ENCODE peak calls at places on chromosome 12, in six cellular contexts. A, R, K, S, C and P are unnamed samples.

GRCh38 chr12:40393031-40393430 is 168.2 kb downstream of the LRRK2 start:
- DNase-seq in A (no peak), R (no peak), K (no peak), S (no peak), C (no peak), P (no peak)

GRCh38 chr12:63906876-63907275 is 62.4 kb downstream of the SRGAP1 start:
- DNase-seq in A (no peak), R (no peak), K (no peak), S (no peak), C (no peak), P (no peak)

GRCh38 chr12:68495666-68496065 is 115.0 kb upstream of the RAP1B start:
- DNase-seq in A (no peak), R (no peak), K (no peak), S (no peak), C (no peak), P (no peak)

GRCh38 chr12:65510584-65511050 is 232.1 kb downstream of the MSRB3 start:
- DNase-seq in A (peak), R (no peak), K (no peak), S (no peak), C (no peak), P (peak)

GRCh38 chr12:104212516-104212915 is 3.1 kb upstream of the TXNRD1 start:
- DNase-seq in A (no peak), R (no peak), K (no peak), S (no peak), C (no peak), P (no peak)

GRCh38 chr12:48572326-48572725 is 2.5 kb upstream of the LALBA start:
- DNase-seq in A (no peak), R (no peak), K (no peak), S (no peak), C (no peak), P (no peak)

GRCh38 chr12:99212275-99212674 is 435.3 kb upstream of the GARIN6 start:
- DNase-seq in A (no peak), R (no peak), K (no peak), S (no peak), C (no peak), P (no peak)

GRCh38 chr12:50840809-50841487 is 1.8 kb upstream of the TMPRSS12 start:
- DNase-seq in A (no peak), R (no peak), K (no peak), S (no peak), C (no peak), P (no peak)

GRCh38 chr12:30257614-30258013 is 438.1 kb downstream of the IPO8 start:
- DNase-seq in A (no peak), R (no peak), K (no peak), S (no peak), C (no peak), P (no peak)

GRCh38 chr12:80183939-80184338 is 84.6 kb downstream of the OTOGL start:
- DNase-seq in A (no peak), R (no peak), K (no peak), S (no peak), C (no peak), P (no peak)

GRCh38 chr12:132376464-132376830 is 47.1 kb upstream of the GALNT9 start:
- DNase-seq in A (no peak), R (no peak), K (no peak), S (no peak), C (no peak), P (no peak)

GRCh38 chr12:132377147-132377546 is 47.8 kb upstream of the GALNT9 start:
- DNase-seq in A (no peak), R (no peak), K (no peak), S (no peak), C (no peak), P (no peak)

GRCh38 chr12:132374821-132375445 is 45.5 kb upstream of the GALNT9 start:
- DNase-seq in A (no peak), R (no peak), K (no peak), S (no peak), C (no peak), P (no peak)

GRCh38 chr12:132375747-132376463 is 46.5 kb upstream of the GALNT9 start:
- DNase-seq in A (no peak), R (no peak), K (no peak), S (no peak), C (no peak), P (no peak)

GRCh38 chr12:132373967-132374820 is 44.8 kb upstream of the GALNT9 start:
- DNase-seq in A (no peak), R (no peak), K (no peak), S (no peak), C (no peak), P (no peak)
- TF ChIP-seq CTCF in A (no peak), R (no peak), K (no peak), S (no peak), C (no peak), P (no peak)

GRCh38 chr12:32305163-32305562 is 94.2 kb upstream of the FGD4 start:
- DNase-seq in A (peak), R (no peak), K (no peak), S (no peak), C (no peak), P (no peak)
- TF ChIP-seq CTCF in A (peak), R (no peak), K (peak), S (peak), C (peak), P (no peak)

DNA sequence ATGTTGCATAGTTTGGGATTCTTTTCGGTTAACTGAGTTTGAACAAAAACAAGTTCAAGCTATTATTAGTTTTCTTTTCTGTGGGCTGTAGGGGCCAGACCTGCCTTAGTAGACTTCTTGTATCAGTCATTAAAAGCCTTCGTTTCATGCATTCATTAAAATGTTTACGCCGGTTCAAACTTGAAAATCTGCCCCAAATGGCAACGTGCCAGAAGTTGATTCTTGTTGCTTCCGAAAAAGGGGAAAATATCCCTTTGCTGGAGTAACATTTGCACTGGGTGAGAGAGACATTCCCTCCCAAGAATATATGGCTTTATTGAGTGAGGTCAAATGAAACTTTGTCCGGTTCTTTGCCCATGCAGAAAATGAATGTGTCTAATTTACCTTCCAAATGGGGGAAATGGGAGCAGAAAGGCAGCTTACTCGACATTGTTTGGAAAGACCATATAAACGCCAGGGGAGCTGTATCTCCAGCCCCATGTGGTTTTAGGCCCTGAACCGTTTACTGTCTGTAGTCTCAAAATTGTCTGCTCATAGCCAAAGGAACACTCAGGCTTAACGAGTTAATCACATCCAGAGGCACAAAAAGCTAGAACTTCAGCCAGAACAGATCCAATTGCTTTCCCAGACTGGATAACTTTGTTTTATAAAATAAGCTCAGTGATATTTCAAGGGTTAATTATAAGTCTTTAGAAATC is 3.0 kb upstream of the EMP1 start:
- DNase-seq in A (no peak), R (no peak), K (no peak), S (no peak), C (no peak), P (no peak)
- TF ChIP-seq CTCF in A (no peak), R (no peak), K (no peak), S (no peak), C (no peak), P (no peak)

GRCh38 chr12:59149995-59150642 is 229.8 kb upstream of the LRIG3 start:
- DNase-seq in A (peak), R (no peak), K (no peak), S (no peak), C (peak), P (no peak)

GRCh38 chr12:59151243-59151642 is 230.9 kb upstream of the LRIG3 start:
- DNase-seq in A (no peak), R (no peak), K (no peak), S (no peak), C (no peak), P (no peak)

GRCh38 chr12:59158681-59159080 is 238.4 kb upstream of the LRIG3 start:
- DNase-seq in A (no peak), R (no peak), K (no peak), S (no peak), C (no peak), P (no peak)

GRCh38 chr12:59158066-59158465 is 237.8 kb upstream of the LRIG3 start:
- DNase-seq in A (no peak), R (no peak), K (no peak), S (no peak), C (no peak), P (no peak)

DNA sequence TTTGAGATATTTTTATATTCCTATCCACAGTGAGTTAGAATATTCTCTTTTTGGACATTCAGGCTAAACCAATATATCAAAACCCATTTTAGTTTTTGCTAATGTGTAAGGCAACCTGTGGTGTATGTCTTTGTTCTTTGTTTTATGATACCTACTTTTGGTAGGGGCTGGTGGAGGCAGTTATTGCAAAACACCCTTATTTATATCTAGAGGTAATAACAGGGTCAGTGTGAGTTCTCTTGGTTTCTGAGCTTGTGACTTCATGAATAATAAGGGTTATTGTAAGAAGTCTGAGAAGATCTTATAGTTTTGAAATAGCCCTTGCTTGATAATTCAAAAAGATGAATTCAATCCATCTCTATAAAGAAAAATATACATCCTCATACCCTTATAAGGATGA is 235.1 kb upstream of the LRIG3 start:
- DNase-seq in A (no peak), R (no peak), K (no peak), S (no peak), C (no peak), P (no peak)
- TF ChIP-seq CTCF in A (no peak), R (no peak), K (no peak), S (no peak), C (no peak), P (no peak)

GRCh38 chr12:116959845-116960514 is 49.2 kb downstream of the FBXW8 start:
- DNase-seq in A (no peak), R (no peak), K (no peak), S (no peak), C (peak), P (no peak)

GRCh38 chr12:116959198-116959460 is 48.4 kb downstream of the FBXW8 start:
- DNase-seq in A (no peak), R (no peak), K (no peak), S (no peak), C (no peak), P (no peak)

GRCh38 chr12:116958402-116959197 is 47.9 kb downstream of the FBXW8 start:
- DNase-seq in A (no peak), R (no peak), K (no peak), S (no peak), C (no peak), P (no peak)

GRCh38 chr12:116954700-116955381 is 44.1 kb downstream of the FBXW8 start:
- DNase-seq in A (no peak), R (no peak), K (no peak), S (no peak), C (no peak), P (no peak)

DNA sequence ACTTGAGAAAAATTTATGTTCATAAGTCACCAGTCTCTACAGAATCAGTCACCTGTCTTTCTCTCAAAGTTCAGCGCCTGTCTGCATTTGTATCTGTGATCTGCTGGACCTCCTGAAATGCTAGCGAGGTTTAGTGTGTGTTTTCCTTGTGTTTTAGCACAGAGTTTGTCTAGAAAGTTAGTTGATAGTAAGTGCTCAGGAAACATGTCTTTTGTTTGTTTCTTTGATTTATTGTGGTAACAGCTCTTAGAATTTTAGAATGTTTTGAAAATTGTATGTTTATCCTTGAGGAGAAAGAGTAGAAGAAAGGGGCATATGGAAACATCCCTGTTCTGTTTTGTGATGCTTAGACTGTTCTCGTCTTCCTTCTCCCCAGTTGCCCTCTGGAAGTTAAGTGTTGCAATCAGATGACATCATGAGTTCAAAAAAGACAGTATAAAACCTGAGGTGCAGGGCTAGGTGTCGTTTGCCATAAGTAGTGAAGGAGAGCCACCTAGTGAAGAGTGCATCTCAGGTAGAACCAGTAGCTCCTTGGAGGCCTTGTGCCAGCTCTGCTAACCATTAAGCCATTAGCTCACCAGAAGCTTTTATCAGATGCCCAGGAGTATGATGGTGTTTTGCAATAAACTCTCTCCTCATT is 44.8 kb downstream of the FBXW8 start:
- DNase-seq in A (peak), R (no peak), K (no peak), S (no peak), C (no peak), P (no peak)
- TF ChIP-seq CTCF in A (no peak), R (no peak), K (no peak), S (no peak), C (peak), P (no peak)

DNA sequence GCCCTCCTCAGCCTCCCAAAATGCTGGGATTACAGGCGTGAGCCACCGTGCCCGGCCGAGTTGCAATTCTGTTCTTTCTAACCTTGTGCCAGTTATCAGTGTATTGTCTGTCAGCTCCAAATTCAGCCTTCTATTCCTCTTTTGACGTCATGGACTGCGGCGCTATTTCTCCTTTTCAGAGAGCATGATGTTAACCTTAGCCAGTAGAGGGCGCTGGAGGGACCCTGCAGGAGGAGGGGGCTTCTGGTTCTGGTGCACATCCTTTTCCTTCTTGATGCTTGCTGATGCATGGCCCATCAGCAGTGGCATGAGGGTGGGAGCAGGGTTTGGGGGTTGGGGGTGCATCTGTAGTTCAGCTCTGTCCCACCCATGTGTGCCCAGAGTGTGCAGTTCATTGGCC is 179.3 kb upstream of the RMST start:
- DNase-seq in A (no peak), R (no peak), K (no peak), S (no peak), C (no peak), P (no peak)
- TF ChIP-seq CTCF in A (peak), R (no peak), K (no peak), S (no peak), C (peak), P (no peak)

GRCh38 chr12:101173197-101173749 is 36.8 kb downstream of the SLC5A8 start:
- DNase-seq in A (no peak), R (no peak), K (no peak), S (no peak), C (no peak), P (no peak)

GRCh38 chr12:101174576-101174975 is 35.5 kb downstream of the SLC5A8 start:
- DNase-seq in A (no peak), R (no peak), K (no peak), S (no peak), C (no peak), P (no peak)

GRCh38 chr12:101168000-101168399 is 42.0 kb downstream of the SLC5A8 start:
- DNase-seq in A (no peak), R (no peak), K (no peak), S (no peak), C (no peak), P (no peak)

GRCh38 chr12:101166866-101167265 is 43.2 kb downstream of the SLC5A8 start:
- DNase-seq in A (no peak), R (no peak), K (no peak), S (no peak), C (no peak), P (no peak)

DNA sequence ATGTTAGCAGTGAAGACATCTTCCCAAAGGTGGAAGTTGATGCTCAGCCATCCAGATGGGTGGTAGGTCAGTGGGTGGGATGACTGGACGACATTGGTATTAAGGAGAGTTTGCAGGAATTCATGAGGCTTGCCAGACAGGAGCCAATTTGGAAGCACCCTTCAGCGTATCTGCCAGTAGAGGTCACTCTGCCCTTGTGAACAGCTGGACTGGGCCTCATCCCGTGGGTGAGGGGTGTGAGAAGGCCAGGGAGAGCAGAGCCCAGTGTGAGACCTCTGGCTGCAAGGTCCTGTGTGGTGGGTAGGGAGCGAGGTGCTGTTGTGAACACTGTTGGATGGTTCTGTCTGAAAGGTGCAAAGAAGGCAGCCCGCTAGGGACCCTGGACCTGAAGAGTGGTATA is 37.7 kb downstream of the SLC5A8 start:
- DNase-seq in A (no peak), R (no peak), K (no peak), S (no peak), C (no peak), P (no peak)
- TF ChIP-seq CTCF in A (no peak), R (no peak), K (no peak), S (no peak), C (peak), P (no peak)

GRCh38 chr12:31813305-31813704 is 84.5 kb upstream of the AMN1 start:
- DNase-seq in A (no peak), R (no peak), K (no peak), S (no peak), C (no peak), P (no peak)
- TF ChIP-seq CTCF in A (no peak), R (no peak), K (no peak), S (no peak), C (peak), P (no peak)